ENCODE peak calls at places on chromosomes 13 and 19, in four cellular contexts. U is stimulated activated effector memory CD8-positive, alpha-beta T cell treated with anti-CD3 and anti-CD28 coated beads, Interleukin-12 subunit alpha, Interleukin-12 subunit beta, amount 100 ng/mL, for 72 hours; F is Panc1; Y is Right ventricle myocardium inferior. W is an unnamed sample.

GRCh38 chr13:30835442-30835841 is 70.6 kb upstream of the MEDAG start:
- ATAC-seq in U (no peak), F (no peak), Y (no peak), W (no peak)

GRCh38 chr19:41323430-41324125 is 13.6 kb downstream of the CCDC97 start:
- ATAC-seq in U (no peak), F (peak; percentile 51), Y (peak; percentile 57), W (no peak)

GRCh38 chr13:36766295-36766694 is 52.7 kb upstream of the RFXAP start:
- ATAC-seq in U (no peak), F (no peak), Y (no peak), W (no peak)

GRCh38 chr13:50129923-50130685 is 114.9 kb downstream of the KCNRG start:
- ATAC-seq in U (peak; percentile 22), F (peak; percentile 64), Y (peak; percentile 32), W (no peak)

GRCh38 chr13:73998631-73999030 is 135.6 kb downstream of the KLF12 start:
- ATAC-seq in U (peak; percentile 84), F (no peak), Y (no peak), W (peak; percentile 95)

GRCh38 chr19:47446534-47447469 is 24.9 kb downstream of the SLC8A2 start:
- ATAC-seq in U (no peak), F (peak; percentile 36), Y (no peak), W (peak; percentile 21)

GRCh38 chr13:111256946-111257345 is 63.5 kb upstream of the TEX29 start:
- ATAC-seq in U (no peak), F (no peak), Y (no peak), W (no peak)

GRCh38 chr19:15283141-15283885 is 49.0 kb downstream of the BRD4 start:
- ATAC-seq in U (peak; percentile 79), F (no peak), Y (no peak), W (peak; percentile 84)

GRCh38 chr13:109857325-109857724 is 70.9 kb upstream of the IRS2 start:
- ATAC-seq in U (no peak), F (no peak), Y (no peak), W (no peak)

GRCh38 chr13:41008349-41008980 is 10.7 kb downstream of the ELF1 start:
- ATAC-seq in U (peak; percentile 86), F (no peak), Y (no peak), W (peak; percentile 78)

GRCh38 chr19:18438331-18439024 is 545 bp upstream of the ISYNA1 start:
- ATAC-seq in U (no peak), F (peak; percentile 15), Y (peak; percentile 20), W (no peak)

GRCh38 chr13:75558130-75558840 is 8.7 kb downstream of the UCHL3 start:
- ATAC-seq in U (no peak), F (no peak), Y (no peak), W (peak; percentile 46)

GRCh38 chr13:112928958-112929777 is 39.8 kb upstream of the MCF2L start:
- ATAC-seq in U (no peak), F (no peak), Y (no peak), W (no peak)

GRCh38 chr13:73975767-73976166 is 158.4 kb downstream of the KLF12 start:
- ATAC-seq in U (no peak), F (no peak), Y (no peak), W (no peak)

GRCh38 chr19:16342002-16342715 is 17.5 kb downstream of the KLF2 start:
- ATAC-seq in U (peak; percentile 86), F (no peak), Y (peak; percentile 75), W (peak; percentile 70)

GRCh38 chr13:50990540-50991506 is 81.2 kb downstream of the RNASEH2B start:
- ATAC-seq in U (no peak), F (no peak), Y (peak; percentile 83), W (no peak)

GRCh38 chr13:44219808-44220544 is 153.6 kb upstream of the SERP2 start:
- ATAC-seq in U (no peak), F (no peak), Y (no peak), W (no peak)

GRCh38 chr13:61316647-61317046 is 99.0 kb downstream of the PCDH20 start:
- ATAC-seq in U (no peak), F (no peak), Y (no peak), W (no peak)

GRCh38 chr19:16000024-16000687 is 51.3 kb downstream of the OR10H4 start:
- ATAC-seq in U (no peak), F (no peak), Y (no peak), W (no peak)

GRCh38 chr19:31664096-31664495 is 314.9 kb upstream of the TSHZ3 start:
- ATAC-seq in U (no peak), F (no peak), Y (no peak), W (no peak)

GRCh38 chr13:33032037-33032625 is 15.9 kb downstream of the KL start:
- ATAC-seq in U (no peak), F (no peak), Y (no peak), W (no peak)

GRCh38 chr19:823565-824121 is 1.9 kb upstream of the PLPPR3 start:
- ATAC-seq in U (no peak), F (peak; percentile 79), Y (no peak), W (no peak)

GRCh38 chr13:53100394-53101063 is 71.9 kb downstream of the OLFM4 start:
- ATAC-seq in U (no peak), F (no peak), Y (no peak), W (no peak)

GRCh38 chr13:31394491-31394890 is 194.7 kb downstream of the B3GLCT start:
- ATAC-seq in U (no peak), F (no peak), Y (no peak), W (no peak)

GRCh38 chr13:19150712-19151228 is 30.9 kb downstream of the TUBA3C start:
- ATAC-seq in U (no peak), F (no peak), Y (no peak), W (no peak)

GRCh38 chr19:36152886-36153525 is 759 bp upstream of the COX7A1 start:
- ATAC-seq in U (no peak), F (no peak), Y (peak; percentile 13), W (no peak)

GRCh38 chr19:58450836-58451357 is 525 bp upstream of the ZNF324B start:
- ATAC-seq in U (no peak), F (peak; percentile 41), Y (no peak), W (peak; percentile 10)

GRCh38 chr13:76512676-76513277 is 373.4 kb downstream of the KCTD12 start:
- ATAC-seq in U (no peak), F (no peak), Y (no peak), W (no peak)

GRCh38 chr19:44722131-44723121 is 23.5 kb downstream of the CEACAM16 start:
- ATAC-seq in U (no peak), F (no peak), Y (no peak), W (no peak)

GRCh38 chr19:57746580-57747471 is at the start of gene ZNF776:
- ATAC-seq in U (peak; percentile 100), F (peak; percentile 99), Y (peak; percentile 98), W (peak; percentile 100)

GRCh38 chr13:49584771-49585182 is 581 bp downstream of the RCBTB1 start:
- ATAC-seq in U (peak; percentile 9), F (peak; percentile 2), Y (no peak), W (peak; percentile 7)

GRCh38 chr19:1501200-1501595 is 10.2 kb downstream of the REEP6 start:
- ATAC-seq in U (no peak), F (no peak), Y (no peak), W (no peak)

GRCh38 chr19:23259961-23260360 is 9.8 kb upstream of the ZNF724 start:
- ATAC-seq in U (no peak), F (no peak), Y (no peak), W (no peak)

GRCh38 chr19:10780368-10780767 is 55.6 kb downstream of the TMED1 start:
- ATAC-seq in U (no peak), F (no peak), Y (peak; percentile 44), W (no peak)

GRCh38 chr19:4035018-4035566 is 27.6 kb downstream of the PIAS4 start:
- ATAC-seq in U (peak; percentile 4), F (peak; percentile 23), Y (no peak), W (no peak)

GRCh38 chr13:112510987-112511715 is 76.8 kb downstream of the TUBGCP3 start:
- ATAC-seq in U (peak; percentile 97), F (no peak), Y (no peak), W (peak; percentile 68)